ENCODE peak calls at places on chromosomes 5 and 9, in seven cellular contexts. Q is GM23338, R is GM12878, J is GM23248, D is mammary epithelial cell, V is A549, O is PC-9. W is an unnamed sample.

GRCh38 chr5:7742241-7742656 is 108.7 kb downstream of the CFAP90 start:
- DNase-seq in Q (no peak), R (no peak), J (peak; percentile 33), D (peak; percentile 69), V (no peak), O (no peak), W (no peak)

GRCh38 chr9:130490981-130491380 is 46.2 kb downstream of the ASS1 start:
- DNase-seq in Q (no peak), R (no peak), J (no peak), D (no peak), V (no peak), O (no peak), W (no peak)

GRCh38 chr9:92616199-92617129 is 53.5 kb downstream of the IPPK start:
- DNase-seq in Q (no peak), R (no peak), J (peak; percentile 40), D (no peak), V (no peak), O (no peak), W (no peak)

GRCh38 chr5:134110382-134110781 is 4.1 kb upstream of the TCF7 start:
- DNase-seq in Q (no peak), R (no peak), J (no peak), D (peak; percentile 90), V (no peak), O (no peak), W (no peak)

GRCh38 chr5:150106669-150107068 is 20.3 kb upstream of the CSF1R start:
- DNase-seq in Q (no peak), R (no peak), J (no peak), D (no peak), V (no peak), O (peak; percentile 16), W (no peak)

GRCh38 chr9:101727621-101728524 is 10.6 kb downstream of the GRIN3A start:
- DNase-seq in Q (peak; percentile 85), R (no peak), J (peak; percentile 37), D (no peak), V (peak; percentile 13), O (no peak), W (no peak)

GRCh38 chr5:95826949-95827595 is 4.5 kb upstream of the GLRX start:
- DNase-seq in Q (no peak), R (no peak), J (no peak), D (no peak), V (no peak), O (no peak), W (no peak)

GRCh38 chr5:136526021-136526420 is 160.7 kb upstream of the TRPC7 start:
- DNase-seq in Q (no peak), R (no peak), J (no peak), D (no peak), V (no peak), O (no peak), W (no peak)

GRCh38 chr9:110797611-110798010 is 129.0 kb downstream of the MUSK start:
- DNase-seq in Q (no peak), R (no peak), J (peak; percentile 49), D (peak; percentile 15), V (peak; percentile 50), O (no peak), W (peak; percentile 40)

GRCh38 chr5:93601433-93602175 is 18.6 kb downstream of the NR2F1 start:
- DNase-seq in Q (peak; percentile 74), R (no peak), J (no peak), D (no peak), V (no peak), O (no peak), W (no peak)

GRCh38 chr5:93604119-93604963 is 21.3 kb downstream of the NR2F1 start:
- DNase-seq in Q (peak; percentile 69), R (no peak), J (peak; percentile 54), D (no peak), V (no peak), O (no peak), W (no peak)

GRCh38 chr5:93603711-93604118 is 20.7 kb downstream of the NR2F1 start:
- DNase-seq in Q (peak; percentile 67), R (no peak), J (no peak), D (no peak), V (no peak), O (no peak), W (no peak)

GRCh38 chr5:93602261-93603149 is 19.5 kb downstream of the NR2F1 start:
- DNase-seq in Q (peak; percentile 87), R (no peak), J (no peak), D (no peak), V (no peak), O (no peak), W (no peak)

GRCh38 chr5:93603191-93603590 is 20.2 kb downstream of the NR2F1 start:
- DNase-seq in Q (peak; percentile 52), R (no peak), J (no peak), D (no peak), V (no peak), O (no peak), W (no peak)
- H3K4me2 ChIP-seq in Q (peak overlapping the region; percentile 74), R (no peak overlapping the region), J (no peak overlapping the region), D (no peak overlapping the region), V (no peak overlapping the region), O (no peak overlapping the region), W (no peak overlapping the region)

GRCh38 chr5:62341783-62342475 is 35.9 kb downstream of the KIF2A start:
- DNase-seq in Q (no peak), R (no peak), J (no peak), D (no peak), V (no peak), O (no peak), W (no peak)
- H3K4me2 ChIP-seq in Q (no peak overlapping the region), R (peak overlapping the region; percentile 56), J (no peak overlapping the region), D (no peak overlapping the region), V (no peak overlapping the region), O (no peak overlapping the region), W (no peak overlapping the region)

GRCh38 chr9:7239708-7240107 is 481.9 kb downstream of the KDM4C start:
- DNase-seq in Q (peak; percentile 33), R (no peak), J (no peak), D (no peak), V (no peak), O (no peak), W (no peak)

GRCh38 chr9:7236186-7236585 is 478.4 kb downstream of the KDM4C start:
- DNase-seq in Q (no peak), R (no peak), J (no peak), D (no peak), V (no peak), O (no peak), W (no peak)

GRCh38 chr9:7238244-7238637 is 480.5 kb downstream of the KDM4C start:
- DNase-seq in Q (no peak), R (no peak), J (no peak), D (no peak), V (no peak), O (no peak), W (no peak)

GRCh38 chr9:7240569-7241311 is 483.0 kb downstream of the KDM4C start:
- DNase-seq in Q (peak; percentile 53), R (no peak), J (no peak), D (no peak), V (no peak), O (no peak), W (no peak)

GRCh38 chr9:7237473-7238243 is 479.9 kb downstream of the KDM4C start:
- DNase-seq in Q (no peak), R (no peak), J (peak; percentile 64), D (no peak), V (no peak), O (no peak), W (no peak)
- H3K4me2 ChIP-seq in Q (no peak overlapping the region), R (no peak overlapping the region), J (no peak overlapping the region), D (no peak overlapping the region), V (no peak overlapping the region), O (no peak overlapping the region), W (no peak overlapping the region)

GRCh38 chr9:34254141-34254913 is 74.7 kb downstream of the KIF24 start:
- DNase-seq in Q (no peak), R (no peak), J (peak; percentile 97), D (peak; percentile 94), V (peak; percentile 66), O (peak; percentile 56), W (no peak)
- H3K4me2 ChIP-seq in Q (no peak overlapping the region), R (no peak overlapping the region), J (peak overlapping the region; percentile 67), D (peak overlapping the region; percentile 16), V (peak overlapping the region; percentile 54), O (peak overlapping the region; percentile 17), W (no peak overlapping the region)

DNA sequence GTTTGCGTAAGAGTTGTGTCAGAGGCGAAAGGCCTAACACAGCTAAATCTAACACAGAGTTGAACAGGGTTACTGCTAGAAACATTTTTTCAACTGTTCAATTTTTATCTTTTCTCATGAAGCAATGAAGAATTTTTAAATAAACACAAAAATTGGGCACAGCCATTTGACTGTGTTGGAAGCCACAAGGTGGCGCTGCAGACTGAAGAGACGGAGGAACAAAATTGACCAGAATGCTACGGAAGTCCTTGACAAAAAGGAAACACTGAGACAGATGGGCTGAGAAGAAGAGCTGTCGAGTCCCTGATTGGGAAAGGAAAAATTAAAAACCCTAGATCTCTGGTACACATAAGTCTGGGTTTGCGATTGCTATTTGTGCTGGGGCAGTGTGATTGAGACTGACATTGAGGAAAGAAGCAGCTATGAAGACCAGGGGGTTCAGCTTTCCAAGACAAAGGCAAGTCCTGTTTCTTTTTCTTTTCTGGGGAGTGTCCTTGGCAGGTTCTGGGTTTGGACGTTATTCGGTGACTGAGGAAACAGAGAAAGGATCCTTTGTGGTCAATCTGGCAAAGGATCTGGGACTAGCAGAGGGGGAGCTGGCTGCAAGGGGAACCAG is at the start of gene PCDHB9:
- DNase-seq in Q (peak; percentile 86), R (no peak), J (peak; percentile 77), D (peak; percentile 17), V (no peak), O (peak; percentile 11), W (peak; percentile 3)
- H3K4me2 ChIP-seq in Q (no peak within 1 kb of the TSS), R (no peak within 1 kb of the TSS), J (peak within 1 kb of the TSS; percentile 65), D (no peak within 1 kb of the TSS), V (no peak within 1 kb of the TSS), O (no peak within 1 kb of the TSS), W (no peak within 1 kb of the TSS)

GRCh38 chr5:139642891-139643871 is 5.0 kb upstream of the CXXC5 start:
- DNase-seq in Q (no peak), R (no peak), J (no peak), D (no peak), V (no peak), O (peak; percentile 85), W (no peak)
- H3K4me2 ChIP-seq in Q (peak overlapping the region; percentile 66), R (no peak overlapping the region), J (no peak overlapping the region), D (no peak overlapping the region), V (peak overlapping the region; percentile 74), O (peak overlapping the region; percentile 81), W (no peak overlapping the region)